ENCODE peak calls at places on chromosomes 11 and 22, in eight cellular contexts. One of them, this sample, is unnamed.

GRCh38 chr11:73236879-73237278 is 18.8 kb downstream of the P2RY2 start:
- DNase-seq in RCC 7860: peak
- DNase-seq in A549: peak
- DNase-seq in T-helper 17 cell: no peak
- DNase-seq in cardiac muscle cell: peak
- DNase-seq in fibroblast of pulmonary artery: peak
- DNase-seq in gastrocnemius medialis: peak
- DNase-seq in NB4: peak
- DNase-seq in this sample: no peak

GRCh38 chr11:94740975-94741707 is 27.0 kb upstream of the AMOTL1 start:
- DNase-seq in gastrocnemius medialis: no peak
- DNase-seq in A549: peak
- DNase-seq in RCC 7860: peak
- DNase-seq in cardiac muscle cell: peak
- DNase-seq in fibroblast of pulmonary artery: peak
- DNase-seq in T-helper 17 cell: no peak
- DNase-seq in NB4: peak
- DNase-seq in this sample: peak

GRCh38 chr11:47915407-47916137 is 64.8 kb upstream of the PTPRJ start:
- DNase-seq in A549: no peak
- DNase-seq in cardiac muscle cell: no peak
- DNase-seq in gastrocnemius medialis: no peak
- DNase-seq in T-helper 17 cell: no peak
- DNase-seq in fibroblast of pulmonary artery: no peak
- DNase-seq in RCC 7860: no peak
- DNase-seq in NB4: no peak
- DNase-seq in this sample: no peak

GRCh38 chr11:134592391-134592990 is 180.4 kb upstream of the B3GAT1 start:
- DNase-seq in NB4: peak
- DNase-seq in RCC 7860: no peak
- DNase-seq in fibroblast of pulmonary artery: peak
- DNase-seq in A549: peak
- DNase-seq in gastrocnemius medialis: no peak
- DNase-seq in cardiac muscle cell: peak
- DNase-seq in T-helper 17 cell: no peak
- DNase-seq in this sample: no peak

GRCh38 chr11:123815116-123815515 is 9.0 kb upstream of the OR6M1 start:
- DNase-seq in gastrocnemius medialis: no peak
- DNase-seq in T-helper 17 cell: no peak
- DNase-seq in fibroblast of pulmonary artery: no peak
- DNase-seq in cardiac muscle cell: no peak
- DNase-seq in NB4: no peak
- DNase-seq in A549: no peak
- DNase-seq in RCC 7860: no peak
- DNase-seq in this sample: no peak

GRCh38 chr22:29342577-29343312 is 27.2 kb upstream of the RASL10A start:
- DNase-seq in A549: no peak
- DNase-seq in fibroblast of pulmonary artery: no peak
- DNase-seq in RCC 7860: no peak
- DNase-seq in cardiac muscle cell: peak
- DNase-seq in T-helper 17 cell: no peak
- DNase-seq in gastrocnemius medialis: no peak
- DNase-seq in NB4: peak
- DNase-seq in this sample: no peak

GRCh38 chr11:1181858-1182535 is 24.2 kb downstream of the MUC5AC start:
- DNase-seq in NB4: no peak
- DNase-seq in cardiac muscle cell: no peak
- DNase-seq in fibroblast of pulmonary artery: no peak
- DNase-seq in A549: no peak
- DNase-seq in RCC 7860: no peak
- DNase-seq in T-helper 17 cell: no peak
- DNase-seq in gastrocnemius medialis: no peak
- DNase-seq in this sample: no peak

GRCh38 chr22:24521791-24522245 is 26.7 kb downstream of the UPB1 start:
- DNase-seq in RCC 7860: peak
- DNase-seq in A549: peak
- DNase-seq in T-helper 17 cell: no peak
- DNase-seq in cardiac muscle cell: peak
- DNase-seq in NB4: peak
- DNase-seq in gastrocnemius medialis: no peak
- DNase-seq in fibroblast of pulmonary artery: peak
- DNase-seq in this sample: no peak

GRCh38 chr11:15800121-15800800 is 556.1 kb downstream of the SOX6 start:
- DNase-seq in gastrocnemius medialis: peak
- DNase-seq in T-helper 17 cell: no peak
- DNase-seq in RCC 7860: peak
- DNase-seq in cardiac muscle cell: no peak
- DNase-seq in fibroblast of pulmonary artery: peak
- DNase-seq in A549: no peak
- DNase-seq in NB4: peak
- DNase-seq in this sample: no peak

GRCh38 chr11:126978911-126979310 is 21.7 kb downstream of the KIRREL3 start:
- DNase-seq in fibroblast of pulmonary artery: no peak
- DNase-seq in NB4: no peak
- DNase-seq in RCC 7860: no peak
- DNase-seq in cardiac muscle cell: no peak
- DNase-seq in A549: no peak
- DNase-seq in T-helper 17 cell: no peak
- DNase-seq in gastrocnemius medialis: no peak
- DNase-seq in this sample: no peak

GRCh38 chr11:85844439-85845051 is 10.6 kb upstream of the CCDC83 start:
- DNase-seq in cardiac muscle cell: no peak
- DNase-seq in RCC 7860: peak
- DNase-seq in fibroblast of pulmonary artery: peak
- DNase-seq in NB4: peak
- DNase-seq in gastrocnemius medialis: no peak
- DNase-seq in A549: peak
- DNase-seq in T-helper 17 cell: no peak
- DNase-seq in this sample: peak

GRCh38 chr22:32207971-32208480 is 3.2 kb upstream of the RFPL2 start:
- DNase-seq in cardiac muscle cell: no peak
- DNase-seq in fibroblast of pulmonary artery: no peak
- DNase-seq in T-helper 17 cell: no peak
- DNase-seq in gastrocnemius medialis: no peak
- DNase-seq in NB4: no peak
- DNase-seq in A549: no peak
- DNase-seq in RCC 7860: no peak
- DNase-seq in this sample: no peak

GRCh38 chr11:128530119-128531091 is 57.0 kb downstream of the ETS1 start:
- DNase-seq in NB4: no peak
- DNase-seq in cardiac muscle cell: no peak
- DNase-seq in fibroblast of pulmonary artery: peak
- DNase-seq in RCC 7860: peak
- DNase-seq in A549: no peak
- DNase-seq in T-helper 17 cell: no peak
- DNase-seq in gastrocnemius medialis: no peak
- DNase-seq in this sample: no peak

GRCh38 chr11:17988465-17988864 is 24.4 kb downstream of the SERGEF start:
- DNase-seq in A549: no peak
- DNase-seq in cardiac muscle cell: no peak
- DNase-seq in NB4: no peak
- DNase-seq in gastrocnemius medialis: no peak
- DNase-seq in RCC 7860: no peak
- DNase-seq in fibroblast of pulmonary artery: no peak
- DNase-seq in T-helper 17 cell: no peak
- DNase-seq in this sample: no peak

GRCh38 chr11:79538775-79539174 is 97.9 kb upstream of the TENM4 start:
- DNase-seq in cardiac muscle cell: no peak
- DNase-seq in T-helper 17 cell: no peak
- DNase-seq in A549: no peak
- DNase-seq in fibroblast of pulmonary artery: no peak
- DNase-seq in RCC 7860: no peak
- DNase-seq in NB4: no peak
- DNase-seq in gastrocnemius medialis: no peak
- DNase-seq in this sample: no peak

GRCh38 chr22:37552560-37553163 is 7.6 kb upstream of the CDC42EP1 start:
- DNase-seq in cardiac muscle cell: peak
- DNase-seq in RCC 7860: no peak
- DNase-seq in NB4: no peak
- DNase-seq in gastrocnemius medialis: no peak
- DNase-seq in T-helper 17 cell: no peak
- DNase-seq in fibroblast of pulmonary artery: peak
- DNase-seq in A549: no peak
- DNase-seq in this sample: no peak

GRCh38 chr11:118924591-118925585 is 838 bp downstream of the BCL9L start:
- DNase-seq in cardiac muscle cell: peak
- DNase-seq in T-helper 17 cell: no peak
- DNase-seq in NB4: peak
- DNase-seq in gastrocnemius medialis: peak
- DNase-seq in A549: peak
- DNase-seq in RCC 7860: no peak
- DNase-seq in fibroblast of pulmonary artery: no peak
- DNase-seq in this sample: no peak

GRCh38 chr22:24244144-24244787 is 616 bp downstream of the GGT5 start:
- DNase-seq in gastrocnemius medialis: no peak
- DNase-seq in A549: no peak
- DNase-seq in fibroblast of pulmonary artery: peak
- DNase-seq in NB4: peak
- DNase-seq in T-helper 17 cell: no peak
- DNase-seq in cardiac muscle cell: no peak
- DNase-seq in RCC 7860: no peak
- DNase-seq in this sample: no peak

GRCh38 chr11:8793114-8793777 is 110.7 kb downstream of the RPL27A start:
- DNase-seq in A549: no peak
- DNase-seq in gastrocnemius medialis: no peak
- DNase-seq in fibroblast of pulmonary artery: peak
- DNase-seq in cardiac muscle cell: no peak
- DNase-seq in RCC 7860: no peak
- DNase-seq in NB4: peak
- DNase-seq in T-helper 17 cell: no peak
- DNase-seq in this sample: no peak

GRCh38 chr11:39236916-39237315 is 2222.5 kb downstream of the LRRC4C start:
- DNase-seq in T-helper 17 cell: no peak
- DNase-seq in gastrocnemius medialis: no peak
- DNase-seq in fibroblast of pulmonary artery: no peak
- DNase-seq in RCC 7860: no peak
- DNase-seq in NB4: no peak
- DNase-seq in A549: peak
- DNase-seq in cardiac muscle cell: no peak
- DNase-seq in this sample: no peak

GRCh38 chr22:22687638-22688500 is 43.5 kb downstream of the GGTLC2 start:
- DNase-seq in A549: peak
- DNase-seq in RCC 7860: peak
- DNase-seq in T-helper 17 cell: no peak
- DNase-seq in gastrocnemius medialis: no peak
- DNase-seq in NB4: peak
- DNase-seq in cardiac muscle cell: no peak
- DNase-seq in fibroblast of pulmonary artery: peak
- DNase-seq in this sample: no peak

GRCh38 chr11:134581121-134581626 is 169.1 kb upstream of the B3GAT1 start:
- DNase-seq in fibroblast of pulmonary artery: no peak
- DNase-seq in A549: no peak
- DNase-seq in NB4: no peak
- DNase-seq in gastrocnemius medialis: no peak
- DNase-seq in T-helper 17 cell: no peak
- DNase-seq in cardiac muscle cell: no peak
- DNase-seq in RCC 7860: no peak
- DNase-seq in this sample: no peak

GRCh38 chr11:119758291-119758690 is 29.3 kb upstream of the NECTIN1 start:
- DNase-seq in fibroblast of pulmonary artery: peak
- DNase-seq in RCC 7860: no peak
- DNase-seq in T-helper 17 cell: no peak
- DNase-seq in NB4: no peak
- DNase-seq in A549: no peak
- DNase-seq in gastrocnemius medialis: no peak
- DNase-seq in cardiac muscle cell: no peak
- DNase-seq in this sample: no peak

GRCh38 chr11:100715163-100715792 is 28.2 kb downstream of the ARHGAP42 start:
- DNase-seq in cardiac muscle cell: no peak
- DNase-seq in A549: no peak
- DNase-seq in fibroblast of pulmonary artery: no peak
- DNase-seq in T-helper 17 cell: no peak
- DNase-seq in NB4: no peak
- DNase-seq in RCC 7860: no peak
- DNase-seq in gastrocnemius medialis: no peak
- DNase-seq in this sample: no peak

GRCh38 chr22:37546436-37547248 is 13.6 kb upstream of the CDC42EP1 start:
- DNase-seq in T-helper 17 cell: no peak
- DNase-seq in gastrocnemius medialis: no peak
- DNase-seq in A549: no peak
- DNase-seq in cardiac muscle cell: peak
- DNase-seq in RCC 7860: no peak
- DNase-seq in fibroblast of pulmonary artery: peak
- DNase-seq in NB4: no peak
- DNase-seq in this sample: no peak

GRCh38 chr11:2668876-2669275 is 30.9 kb downstream of the KCNQ1OT1 start:
- DNase-seq in T-helper 17 cell: no peak
- DNase-seq in fibroblast of pulmonary artery: no peak
- DNase-seq in NB4: no peak
- DNase-seq in cardiac muscle cell: no peak
- DNase-seq in RCC 7860: no peak
- DNase-seq in gastrocnemius medialis: no peak
- DNase-seq in A549: no peak
- DNase-seq in this sample: no peak

GRCh38 chr22:46107753-46108563 is 42.4 kb upstream of the PPARA start:
- DNase-seq in gastrocnemius medialis: no peak
- DNase-seq in A549: no peak
- DNase-seq in T-helper 17 cell: no peak
- DNase-seq in NB4: no peak
- DNase-seq in fibroblast of pulmonary artery: no peak
- DNase-seq in RCC 7860: no peak
- DNase-seq in cardiac muscle cell: no peak
- DNase-seq in this sample: no peak

GRCh38 chr11:68839054-68839865 is 2.5 kb downstream of the CPT1A start:
- DNase-seq in gastrocnemius medialis: peak
- DNase-seq in RCC 7860: peak
- DNase-seq in fibroblast of pulmonary artery: peak
- DNase-seq in T-helper 17 cell: peak
- DNase-seq in A549: peak
- DNase-seq in cardiac muscle cell: peak
- DNase-seq in NB4: peak
- DNase-seq in this sample: peak

GRCh38 chr22:28479912-28480311 is 199.7 kb downstream of the TTC28 start:
- DNase-seq in gastrocnemius medialis: no peak
- DNase-seq in fibroblast of pulmonary artery: no peak
- DNase-seq in A549: no peak
- DNase-seq in NB4: no peak
- DNase-seq in T-helper 17 cell: no peak
- DNase-seq in RCC 7860: no peak
- DNase-seq in cardiac muscle cell: no peak
- DNase-seq in this sample: no peak

GRCh38 chr11:46242462-46242960 is 35.0 kb upstream of the CREB3L1 start:
- DNase-seq in RCC 7860: no peak
- DNase-seq in NB4: no peak
- DNase-seq in cardiac muscle cell: no peak
- DNase-seq in fibroblast of pulmonary artery: no peak
- DNase-seq in T-helper 17 cell: no peak
- DNase-seq in gastrocnemius medialis: no peak
- DNase-seq in A549: no peak
- DNase-seq in this sample: no peak

GRCh38 chr11:60899021-60899936 is 7.1 kb downstream of the PRPF19 start:
- DNase-seq in RCC 7860: peak
- DNase-seq in gastrocnemius medialis: no peak
- DNase-seq in cardiac muscle cell: peak
- DNase-seq in fibroblast of pulmonary artery: peak
- DNase-seq in T-helper 17 cell: no peak
- DNase-seq in NB4: peak
- DNase-seq in A549: peak
- DNase-seq in this sample: peak

GRCh38 chr11:45089845-45090499 is 56.5 kb upstream of the PRDM11 start:
- DNase-seq in NB4: peak
- DNase-seq in A549: peak
- DNase-seq in cardiac muscle cell: no peak
- DNase-seq in fibroblast of pulmonary artery: peak
- DNase-seq in RCC 7860: no peak
- DNase-seq in gastrocnemius medialis: no peak
- DNase-seq in T-helper 17 cell: no peak
- DNase-seq in this sample: no peak

GRCh38 chr11:74696932-74697687 is 34.1 kb downstream of the CHRDL2 start:
- DNase-seq in gastrocnemius medialis: peak
- DNase-seq in cardiac muscle cell: peak
- DNase-seq in fibroblast of pulmonary artery: peak
- DNase-seq in A549: peak
- DNase-seq in T-helper 17 cell: no peak
- DNase-seq in RCC 7860: no peak
- DNase-seq in NB4: no peak
- DNase-seq in this sample: no peak

GRCh38 chr11:31926816-31927528 is 115.8 kb upstream of the PAX6 start:
- DNase-seq in A549: no peak
- DNase-seq in NB4: no peak
- DNase-seq in RCC 7860: no peak
- DNase-seq in T-helper 17 cell: no peak
- DNase-seq in fibroblast of pulmonary artery: no peak
- DNase-seq in cardiac muscle cell: no peak
- DNase-seq in gastrocnemius medialis: no peak
- DNase-seq in this sample: no peak

This sample was measured in T1000.